ENCODE peak calls at places on chromosome 22, in eight cellular contexts. W, R, A, X, U, B, T and L are unnamed samples.
A peak's percentile ranks its signal among the peaks of the same experiment; 100 is the strongest.

GRCh38 chr22:29600846-29601245 is 2.6 kb upstream of the NF2 start:
- DNase-seq in T (no peak), R (no peak), B (no peak), A (no peak), U (no peak), W (no peak), X (no peak), L (no peak)

GRCh38 chr22:44448271-44448780 is 49.7 kb downstream of the RTL6 start:
- DNase-seq in B (no peak), T (no peak), W (no peak), A (peak; percentile 72), U (peak; percentile 24), R (no peak), X (no peak), L (peak; percentile 11)

GRCh38 chr22:42072606-42073330 is 1.3 kb upstream of the PHETA2 start:
- DNase-seq in U (no peak), X (no peak), T (no peak), R (no peak), W (peak; percentile 32), B (no peak), A (no peak), L (no peak)

GRCh38 chr22:35835998-35836691 is 118.5 kb downstream of the APOL5 start:
- DNase-seq in B (no peak), R (peak; percentile 68), A (peak; percentile 43), W (peak; percentile 16), U (no peak), X (peak; percentile 84), T (no peak), L (peak; percentile 31)

GRCh38 chr22:32534252-32535215 is 59.9 kb downstream of the FBXO7 start:
- DNase-seq in B (no peak), R (no peak), X (no peak), W (no peak), U (no peak), T (no peak), A (peak; percentile 34), L (no peak)

GRCh38 chr22:32699686-32700085 is 101.8 kb upstream of the TIMP3 start:
- DNase-seq in T (no peak), X (no peak), A (no peak), U (no peak), B (no peak), R (no peak), W (no peak), L (no peak)

GRCh38 chr22:17727244-17727892 is 46.9 kb downstream of the BID start:
- DNase-seq in R (no peak), X (no peak), A (no peak), W (no peak), T (no peak), U (no peak), B (no peak), L (no peak)

GRCh38 chr22:26785942-26786341 is 128.6 kb downstream of the MIAT start:
- DNase-seq in R (no peak), A (no peak), B (no peak), U (no peak), W (no peak), X (no peak), T (peak; percentile 30), L (no peak)

GRCh38 chr22:30247561-30247960 is 1.0 kb upstream of the LIF start:
- DNase-seq in X (no peak), B (no peak), W (no peak), A (no peak), U (no peak), T (no peak), R (no peak), L (no peak)

GRCh38 chr22:42799061-42799460 is 58.0 kb downstream of the ARFGAP3 start:
- DNase-seq in R (no peak), X (no peak), A (no peak), U (no peak), W (no peak), T (no peak), B (no peak), L (no peak)

GRCh38 chr22:37242395-37242918 is 1.6 kb downstream of the RAC2 start:
- DNase-seq in W (peak; percentile 96), X (no peak), T (peak; percentile 80), R (no peak), A (peak; percentile 74), U (no peak), B (peak; percentile 93), L (no peak)
- TF ChIP-seq POLR2AphosphoS5 in W (peak; percentile 94), X (no peak), T (peak; percentile 88), R (peak; percentile 21), A (peak; percentile 47), U (no peak), B (peak; percentile 81), L (no peak)

DNA sequence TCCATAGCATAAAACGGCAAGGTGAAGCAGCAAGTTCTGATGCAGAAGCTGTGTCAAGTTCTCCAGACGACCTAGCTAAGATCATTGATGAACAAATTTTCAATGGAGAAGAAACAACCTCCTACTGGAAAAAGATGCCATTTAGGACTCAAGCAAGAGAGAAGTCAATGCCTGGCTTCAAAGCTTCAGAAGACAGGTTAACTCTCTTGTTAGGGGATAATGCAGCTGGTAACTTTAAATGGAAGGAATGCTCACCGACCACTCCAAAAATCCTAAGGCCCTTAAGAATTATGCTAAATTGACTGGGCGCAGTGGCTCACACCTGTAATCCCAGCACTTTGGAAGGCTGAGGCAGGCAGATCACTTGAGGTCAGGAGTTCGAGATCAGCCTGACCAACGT is 31.3 kb downstream of the CLTCL1 start:
- DNase-seq in R (no peak), B (no peak), X (no peak), T (no peak), U (no peak), W (no peak), A (no peak), L (no peak)
- TF ChIP-seq POLR2AphosphoS5 in R (no peak), B (no peak), X (no peak), T (no peak), U (no peak), W (no peak), A (no peak), L (no peak)

DNA sequence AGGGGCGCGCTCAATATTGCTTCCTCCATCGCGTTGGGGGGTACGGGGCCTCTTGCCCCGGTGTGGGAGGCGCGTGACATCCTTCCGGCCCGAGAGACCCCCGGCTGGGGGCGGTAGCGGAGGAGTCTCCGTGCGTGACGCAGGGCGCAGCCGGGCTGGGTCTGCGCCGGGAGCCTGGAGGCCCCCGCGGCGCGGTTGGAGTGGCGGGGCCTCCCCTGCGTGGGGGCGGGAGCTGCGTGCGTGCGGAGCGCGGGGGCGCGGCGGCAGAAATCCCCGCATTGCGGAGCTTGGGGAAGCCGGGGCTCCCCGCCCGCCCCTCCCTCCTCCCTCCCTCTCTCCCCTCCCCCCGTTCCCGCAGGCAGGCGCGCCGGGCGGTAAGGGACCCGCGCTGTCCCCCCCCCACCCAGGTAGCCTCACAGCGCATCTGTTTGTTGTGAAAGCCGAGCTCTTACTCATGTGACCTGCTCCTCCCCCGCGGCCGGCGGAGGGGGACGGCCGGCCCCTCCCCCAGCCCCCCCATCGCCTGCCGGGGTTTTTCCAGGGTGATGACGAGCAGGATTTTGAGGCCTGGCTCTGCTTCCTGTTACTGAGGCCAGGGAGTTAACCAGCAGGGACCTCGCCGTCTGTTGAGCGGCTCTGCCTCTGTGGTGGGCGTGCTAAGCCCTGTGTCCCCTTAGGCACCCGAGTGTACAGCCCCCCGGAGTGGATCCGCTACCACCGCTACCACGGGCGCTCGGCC is 1.6 kb downstream of the PIM3 start:
- DNase-seq in U (no peak), T (peak; percentile 71), A (peak; percentile 88), R (no peak), X (peak; percentile 85), W (peak; percentile 91), B (peak; percentile 75), L (peak; percentile 92)
- TF ChIP-seq POLR2AphosphoS5 in U (no peak), T (no peak), A (peak; percentile 75), R (peak; percentile 49), X (no peak), W (no peak), B (peak; percentile 65), L (peak; percentile 80)

GRCh38 chr22:46611189-46611588 is 9.0 kb upstream of the GRAMD4 start:
- DNase-seq in R (no peak), T (no peak), U (no peak), B (no peak), A (no peak), W (no peak), X (no peak), L (no peak)

GRCh38 chr22:46614070-46614931 is 5.9 kb upstream of the GRAMD4 start:
- DNase-seq in A (no peak), X (no peak), W (no peak), R (no peak), B (peak; percentile 54), T (no peak), U (no peak), L (no peak)

GRCh38 chr22:46613606-46613997 is 6.6 kb upstream of the GRAMD4 start:
- DNase-seq in B (peak; percentile 56), X (no peak), T (peak; percentile 59), A (no peak), R (no peak), W (no peak), U (no peak), L (no peak)

GRCh38 chr22:46612341-46612903 is 7.8 kb upstream of the GRAMD4 start:
- DNase-seq in B (no peak), X (no peak), W (no peak), R (no peak), T (no peak), A (no peak), U (no peak), L (no peak)

DNA sequence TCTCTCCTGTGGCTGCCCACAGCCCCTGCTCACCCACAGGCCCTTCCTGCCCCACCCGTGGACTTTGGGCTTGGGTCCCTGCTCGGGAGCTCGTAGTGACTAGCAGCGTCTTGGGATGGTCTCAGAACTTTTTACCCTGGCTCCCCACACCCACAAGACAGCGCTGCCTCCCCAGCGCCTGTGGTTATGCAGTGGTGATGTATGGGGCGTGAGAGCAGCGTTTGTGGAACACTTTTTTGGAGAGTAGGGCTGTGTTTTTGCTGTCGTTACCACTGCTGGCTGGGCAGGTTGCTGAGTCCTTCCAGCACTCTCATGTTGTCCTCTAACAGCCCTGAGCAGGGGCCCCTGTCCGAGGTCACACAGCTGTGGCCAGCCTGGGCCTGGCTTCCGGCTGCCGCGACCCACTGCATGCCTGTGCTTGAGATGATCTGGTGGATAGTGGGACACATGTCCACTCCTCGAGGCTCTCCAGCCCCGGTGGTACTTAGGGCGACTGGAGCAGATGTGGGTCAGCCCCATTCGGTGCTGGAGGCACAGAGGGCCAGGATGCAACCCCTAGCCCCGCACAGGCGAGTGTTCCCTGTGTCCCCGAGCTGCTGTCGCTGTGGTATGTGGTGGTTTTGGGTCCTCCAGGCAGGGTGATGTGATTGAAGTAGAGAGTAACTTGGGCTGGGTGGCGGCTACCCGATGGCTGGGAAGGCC is 7.1 kb upstream of the GRAMD4 start:
- DNase-seq in A (no peak), U (no peak), R (no peak), T (no peak), W (no peak), X (no peak), B (no peak), L (no peak)
- TF ChIP-seq POLR2AphosphoS5 in A (no peak), U (no peak), R (no peak), T (no peak), W (no peak), X (no peak), B (no peak), L (no peak)